ENCODE peak calls at places on chromosomes 12 and 14, in four cellular contexts. K, S, F and I are unnamed samples.

GRCh38 chr12:67099858-67100257 is 169.3 kb upstream of the CAND1 start:
- DNase-seq in K (no peak), S (no peak), F (no peak), I (no peak)

GRCh38 chr14:51652168-51653095 is 722 bp downstream of the FRMD6 start:
- DNase-seq in K (peak), S (no peak), F (no peak), I (peak)

GRCh38 chr14:50784683-50785505 is 46.1 kb downstream of the NIN start:
- DNase-seq in K (no peak), S (no peak), F (no peak), I (no peak)

GRCh38 chr12:109763201-109763841 is 49.7 kb downstream of the FAM222A start:
- DNase-seq in K (no peak), S (no peak), F (peak), I (no peak)

GRCh38 chr12:25997401-25997973 is 39.0 kb downstream of the RASSF8 start:
- DNase-seq in K (no peak), S (no peak), F (no peak), I (no peak)

GRCh38 chr12:659090-659683 is 4.1 kb downstream of the NINJ2 start:
- DNase-seq in K (no peak), S (no peak), F (no peak), I (no peak)

GRCh38 chr12:19462441-19462840 is 23.1 kb downstream of the AEBP2 start:
- DNase-seq in K (no peak), S (no peak), F (no peak), I (peak)

GRCh38 chr14:97107070-97107469 is 309.9 kb downstream of the VRK1 start:
- DNase-seq in K (no peak), S (no peak), F (no peak), I (no peak)

GRCh38 chr14:73696466-73697390 is 17.5 kb downstream of the PNMA1 start:
- DNase-seq in K (no peak), S (peak), F (peak), I (no peak)

GRCh38 chr12:83850531-83850930 is 1062.1 kb downstream of the SLC6A15 start:
- DNase-seq in K (no peak), S (no peak), F (no peak), I (no peak)

DNA sequence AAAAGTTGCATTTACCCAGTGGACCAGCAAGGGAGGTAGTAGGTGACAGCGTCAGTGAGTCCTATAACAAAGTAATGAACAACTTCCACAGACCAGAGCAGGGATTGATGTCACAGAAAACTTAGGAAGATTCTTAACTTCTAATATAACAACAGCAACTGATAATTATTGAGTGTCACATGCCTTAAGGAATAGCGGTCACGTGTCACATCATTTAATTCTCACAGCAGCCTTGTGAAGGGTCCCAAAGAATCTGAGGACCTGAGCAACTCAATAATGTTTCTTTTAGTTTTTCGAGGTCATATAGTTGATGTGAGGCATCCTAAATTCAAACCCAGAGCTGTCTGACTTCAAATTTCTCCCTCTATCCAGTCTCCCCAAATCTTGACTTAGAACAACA is 422.2 kb downstream of the EGLN3 start:
- DNase-seq in K (no peak), S (no peak), F (no peak), I (no peak)
- TF ChIP-seq USF1 in K (no peak), S (no peak), F (no peak), I (no peak)

GRCh38 chr12:121537814-121538698 is 42.8 kb downstream of the KDM2B start:
- DNase-seq in K (no peak), S (no peak), F (no peak), I (peak)
- TF ChIP-seq USF1 in K (no peak), S (no peak), F (no peak), I (no peak)

DNA sequence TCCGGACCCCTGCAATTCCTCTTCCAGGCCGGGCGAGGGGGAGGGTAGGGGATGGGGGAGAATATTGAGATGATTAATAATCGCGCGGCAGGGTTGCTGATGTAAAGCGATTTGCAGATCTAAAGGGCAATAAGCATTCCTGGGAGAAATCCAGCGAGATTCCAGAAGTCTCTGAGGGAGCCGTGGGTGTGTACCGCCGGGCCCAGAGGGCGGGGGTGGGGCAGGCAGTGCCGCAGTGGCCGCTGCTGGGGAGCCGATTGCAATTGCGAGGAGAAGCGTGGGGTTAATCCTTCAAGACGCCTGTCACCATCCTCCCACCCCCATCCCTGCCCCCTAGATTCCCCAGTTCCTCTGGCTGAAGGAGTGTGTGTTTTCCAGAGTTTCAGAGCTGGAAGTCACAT is 16.4 kb downstream of the FOS start:
- DNase-seq in K (peak), S (no peak), F (peak), I (peak)
- TF ChIP-seq USF1 in K (no peak), S (no peak), F (no peak), I (no peak)

DNA sequence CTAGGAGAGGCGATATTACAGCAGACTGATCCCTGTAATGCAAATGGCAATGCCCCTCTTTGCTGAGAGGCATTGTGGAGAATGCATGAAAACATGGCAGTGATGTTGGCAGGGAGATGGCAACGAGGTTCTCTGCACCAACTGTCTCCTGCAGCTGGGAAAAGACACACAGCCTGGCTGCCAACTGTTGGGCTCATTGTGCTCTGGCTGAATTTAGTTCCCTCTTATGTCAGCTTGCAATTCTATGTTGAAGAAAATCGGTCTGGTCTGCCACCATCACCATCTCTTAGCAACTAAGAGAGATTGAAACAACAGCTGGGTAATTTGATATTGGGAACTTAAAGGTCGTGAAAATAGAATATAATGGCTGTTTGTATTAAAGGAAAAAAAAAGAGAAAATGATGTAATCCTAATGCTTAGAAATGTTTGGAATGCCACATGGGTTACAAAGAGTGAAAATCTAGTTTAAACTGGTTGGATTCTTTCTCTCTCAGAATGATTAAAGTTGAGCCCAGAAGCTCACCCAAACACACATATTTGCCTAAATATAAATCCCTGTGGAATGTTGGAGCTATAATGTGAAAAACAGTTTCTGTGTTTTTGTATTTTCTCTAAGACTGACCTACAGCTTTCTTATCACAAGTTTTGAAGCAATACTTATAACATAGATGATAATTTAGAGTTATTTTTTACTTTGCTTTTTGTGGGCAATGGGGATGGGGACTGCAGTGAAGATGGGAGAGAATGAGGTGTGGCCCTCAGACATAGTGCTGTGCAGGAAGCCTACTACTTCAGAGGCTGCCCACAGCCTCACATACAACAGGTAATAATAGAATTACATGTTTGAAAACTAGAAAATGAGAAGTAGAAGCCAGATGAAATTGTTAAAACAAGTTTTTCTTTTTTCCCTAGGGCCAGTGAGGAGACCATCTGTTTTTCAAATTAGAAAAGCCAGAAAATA is 143.7 kb downstream of the AKAP6 start:
- DNase-seq in K (no peak), S (no peak), F (no peak), I (no peak)
- TF ChIP-seq USF1 in K (no peak), S (no peak), F (no peak), I (no peak)

GRCh38 chr12:122990961-122991622 is 10.6 kb downstream of the ARL6IP4 start:
- DNase-seq in K (no peak), S (no peak), F (no peak), I (no peak)
- TF ChIP-seq USF1 in K (no peak), S (no peak), F (no peak), I (no peak)

GRCh38 chr12:129772463-129773169 is 131.2 kb downstream of the TMEM132D start:
- DNase-seq in K (no peak), S (no peak), F (no peak), I (no peak)
- TF ChIP-seq USF1 in K (no peak), S (no peak), F (no peak), I (no peak)

GRCh38 chr12:85266391-85266790 is 13.6 kb upstream of the ALX1 start:
- DNase-seq in K (no peak), S (no peak), F (no peak), I (no peak)

DNA sequence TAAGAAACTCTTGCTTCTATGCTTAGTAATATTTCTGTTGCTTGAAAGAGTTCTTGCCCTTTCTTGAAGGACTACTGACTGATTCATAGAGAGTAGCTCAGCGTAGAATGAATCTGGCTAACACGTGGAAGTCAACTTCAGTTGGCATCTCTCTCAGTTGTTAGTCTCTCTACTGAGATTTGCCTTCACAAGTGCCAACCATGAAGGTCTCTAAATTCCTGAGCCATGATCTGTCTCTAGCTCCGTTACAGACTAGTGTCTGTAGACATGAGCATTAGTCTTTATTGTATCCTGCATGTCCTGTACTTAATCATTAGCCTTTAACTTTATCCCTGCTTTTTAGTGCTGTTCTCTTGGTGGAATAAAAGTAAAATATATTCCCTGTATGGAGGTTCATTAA is 19.1 kb upstream of the ALX1 start:
- DNase-seq in K (no peak), S (no peak), F (no peak), I (no peak)
- TF ChIP-seq USF1 in K (no peak), S (no peak), F (no peak), I (no peak)

DNA sequence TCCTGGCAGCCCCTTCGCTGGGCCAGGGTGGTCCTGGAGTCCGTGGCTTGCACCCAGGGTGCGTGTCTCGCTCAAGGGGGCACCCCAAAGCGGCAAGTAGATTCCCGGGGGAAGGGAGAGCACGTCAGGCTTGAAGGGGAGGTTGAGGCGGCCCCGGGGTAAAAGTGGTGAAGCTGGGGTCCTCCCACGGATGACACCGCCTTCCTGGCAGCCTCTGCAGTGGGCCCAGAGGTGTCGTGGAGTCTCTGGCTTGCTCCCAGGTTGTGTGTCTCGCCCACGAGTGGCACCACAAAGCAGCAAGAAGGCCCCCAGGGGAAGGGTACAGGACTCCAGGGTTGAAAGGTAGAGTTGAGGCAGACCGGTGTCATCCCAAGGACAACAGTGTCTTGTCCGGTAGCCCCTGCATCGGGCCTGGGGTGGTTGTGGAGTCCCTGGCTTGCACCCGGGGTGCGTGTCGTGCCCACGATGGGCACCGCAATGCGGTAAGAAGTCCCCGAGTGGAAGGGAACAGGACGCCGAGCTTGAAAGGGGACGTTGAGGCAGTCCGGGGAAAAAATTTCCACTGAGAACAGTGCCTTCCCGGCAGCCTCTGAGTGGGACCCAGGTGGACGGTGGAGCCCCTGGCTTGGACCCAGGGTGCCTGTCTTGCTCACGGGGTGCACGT is 158.0 kb upstream of the ALG10B start:
- DNase-seq in K (no peak), S (no peak), F (no peak), I (no peak)
- TF ChIP-seq USF1 in K (no peak), S (no peak), F (no peak), I (no peak)

GRCh38 chr14:22753586-22753985 is 12.9 kb upstream of the OXA1L start:
- DNase-seq in K (no peak), S (no peak), F (no peak), I (no peak)

GRCh38 chr14:22747769-22748168 is 18.7 kb upstream of the OXA1L start:
- DNase-seq in K (no peak), S (no peak), F (no peak), I (no peak)

GRCh38 chr14:22752422-22752821 is 14.1 kb upstream of the OXA1L start:
- DNase-seq in K (no peak), S (no peak), F (no peak), I (no peak)

GRCh38 chr14:22748691-22749090 is 17.8 kb upstream of the OXA1L start:
- DNase-seq in K (no peak), S (no peak), F (no peak), I (no peak)

GRCh38 chr14:22748188-22748587 is 18.3 kb upstream of the OXA1L start:
- DNase-seq in K (no peak), S (no peak), F (no peak), I (no peak)
- TF ChIP-seq USF1 in K (no peak), S (no peak), F (no peak), I (no peak)

DNA sequence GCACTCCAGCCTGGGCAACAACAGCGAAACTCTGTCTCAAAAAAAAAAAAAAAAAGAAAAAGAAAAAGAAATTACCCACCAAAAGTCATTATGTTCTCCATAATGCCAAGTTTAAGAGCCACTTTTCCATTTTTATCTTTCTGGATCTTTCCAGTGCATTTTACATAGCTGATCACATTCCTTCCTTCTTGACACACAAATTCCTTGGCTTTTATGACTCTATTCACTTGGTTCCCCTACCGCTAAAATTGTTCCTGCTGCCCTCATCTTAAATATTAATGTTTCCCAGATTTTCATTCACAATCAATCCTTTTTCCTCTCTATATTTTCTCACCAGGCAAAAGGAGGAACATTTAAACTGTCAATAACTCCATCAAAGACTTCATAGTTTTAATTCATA is 20.2 kb downstream of the KLHL28 start:
- DNase-seq in K (no peak), S (no peak), F (no peak), I (no peak)
- TF ChIP-seq USF1 in K (no peak), S (no peak), F (no peak), I (no peak)